ENCODE peak calls at places on chromosomes 13 and 19, in nine cellular contexts. R is MCF 10A; U is CD8-positive, alpha-beta memory T cell; K is NCI-H1092; S is C1 segment of cervical spinal cord; Q is bronchial epithelial cell; T is activated T-cell treated with anti-CD3 and anti-CD28 coated beads for 24 hours; N is NCI-H460; C is AG04449. O is an unnamed sample.
A peak's percentile ranks its signal among the peaks of the same experiment; 100 is the strongest.

GRCh38 chr19:29499261-29499920 is 26.4 kb upstream of the VSTM2B start:
- DNase-seq in R (no peak), U (no peak), K (no peak), S (no peak), Q (no peak), T (no peak), N (no peak), C (no peak), O (no peak)

GRCh38 chr13:49567501-49567900 is 17.9 kb downstream of the RCBTB1 start:
- DNase-seq in R (no peak), U (no peak), K (no peak), S (no peak), Q (no peak), T (no peak), N (no peak), C (no peak), O (no peak)

GRCh38 chr19:8487137-8487851 is 15.1 kb downstream of the PRAM1 start:
- DNase-seq in R (no peak), U (peak; percentile 71), K (no peak), S (peak; percentile 69), Q (no peak), T (peak; percentile 11), N (no peak), C (no peak), O (peak; percentile 20)

GRCh38 chr13:21344662-21345176 is 114.4 kb downstream of the ZDHHC20 start:
- DNase-seq in R (no peak), U (peak; percentile 55), K (no peak), S (no peak), Q (no peak), T (no peak), N (no peak), C (no peak), O (no peak)

GRCh38 chr13:73399347-73400216 is 340.8 kb downstream of the KLF5 start:
- DNase-seq in R (no peak), U (no peak), K (no peak), S (no peak), Q (peak; percentile 86), T (no peak), N (no peak), C (no peak), O (no peak)

GRCh38 chr13:99074693-99075092 is 96.8 kb upstream of the DOCK9 start:
- DNase-seq in R (no peak), U (no peak), K (no peak), S (no peak), Q (no peak), T (no peak), N (no peak), C (no peak), O (no peak)

GRCh38 chr13:66795636-66796035 is 434.5 kb downstream of the PCDH9 start:
- DNase-seq in R (no peak), U (no peak), K (no peak), S (no peak), Q (no peak), T (no peak), N (no peak), C (no peak), O (no peak)

GRCh38 chr19:35560271-35560670 is 3.2 kb downstream of the ATP4A start:
- DNase-seq in R (no peak), U (no peak), K (no peak), S (no peak), Q (no peak), T (no peak), N (no peak), C (no peak), O (no peak)

GRCh38 chr19:45790942-45791341 is 1.7 kb downstream of the DMWD start:
- DNase-seq in R (no peak), U (no peak), K (no peak), S (no peak), Q (no peak), T (no peak), N (no peak), C (no peak), O (peak; percentile 13)

GRCh38 chr13:42041684-42042035 is 6.8 kb upstream of the DGKH start:
- DNase-seq in R (peak; percentile 75), U (no peak), K (peak; percentile 31), S (peak; percentile 28), Q (peak; percentile 33), T (no peak), N (peak; percentile 27), C (no peak), O (peak; percentile 52)

GRCh38 chr13:78602561-78603239 is 652 bp downstream of the POU4F1 start:
- DNase-seq in R (no peak), U (no peak), K (no peak), S (no peak), Q (no peak), T (no peak), N (no peak), C (no peak), O (no peak)

GRCh38 chr19:1037553-1038115 is 2.3 kb upstream of the ABCA7 start:
- DNase-seq in R (no peak), U (no peak), K (no peak), S (no peak), Q (no peak), T (no peak), N (no peak), C (no peak), O (no peak)

GRCh38 chr13:113095146-113096051 is 10.2 kb upstream of the F7 start:
- DNase-seq in R (no peak), U (peak; percentile 45), K (no peak), S (no peak), Q (no peak), T (no peak), N (no peak), C (no peak), O (no peak)

GRCh38 chr13:42760949-42761348 is 20.4 kb upstream of the FAM216B start:
- DNase-seq in R (no peak), U (no peak), K (no peak), S (no peak), Q (no peak), T (no peak), N (no peak), C (no peak), O (no peak)

GRCh38 chr19:14405380-14405757 is 13.8 kb downstream of the DDX39A start:
- DNase-seq in R (no peak), U (no peak), K (no peak), S (no peak), Q (no peak), T (no peak), N (no peak), C (no peak), O (no peak)

GRCh38 chr19:30158067-30158892 is 213.9 kb upstream of the ZNF536 start:
- DNase-seq in R (no peak), U (no peak), K (no peak), S (no peak), Q (no peak), T (no peak), N (no peak), C (no peak), O (no peak)